ENCODE peak calls at places on chromosome 14, in four cellular contexts. K is ovary, E is upper lobe of right lung, V is hepatocyte. F is an unnamed sample. For H3K36me3, the result is how much of the 10 kb centered on the place peaks cover.

GRCh38 chr14:91358654-91359210 is 58.9 kb downstream of the CCDC88C start:
- DNase-seq in K (no peak), E (no peak), V (no peak), F (no peak)

GRCh38 chr14:67440513-67440912 is 28.5 kb upstream of the PLEK2 start:
- DNase-seq in K (no peak), E (no peak), V (peak), F (no peak)

GRCh38 chr14:22650960-22651521 is 6.9 kb upstream of the OR6J1 start:
- DNase-seq in K (no peak), E (no peak), V (no peak), F (no peak)

GRCh38 chr14:85529803-85530574 is at the start of gene FLRT2:
- DNase-seq in K (peak), E (peak), V (peak), F (no peak)

GRCh38 chr14:61516125-61516740 is 179.1 kb upstream of the HIF1A start:
- DNase-seq in K (no peak), E (no peak), V (no peak), F (no peak)

GRCh38 chr14:61607570-61608244 is 87.6 kb upstream of the HIF1A start:
- DNase-seq in K (no peak), E (no peak), V (no peak), F (no peak)

GRCh38 chr14:67556671-67557070 is 23.6 kb downstream of the PLEKHH1 start:
- DNase-seq in K (no peak), E (no peak), V (no peak), F (no peak)

GRCh38 chr14:58356268-58356667 is 39.5 kb upstream of the TOMM20L start:
- DNase-seq in K (no peak), E (no peak), V (no peak), F (no peak)

GRCh38 chr14:31297701-31298344 is 90.2 kb upstream of the HECTD1 start:
- DNase-seq in K (no peak), E (no peak), V (no peak), F (no peak)

GRCh38 chr14:34069854-34070582 is 119.1 kb upstream of the EGLN3 start:
- DNase-seq in K (no peak), E (no peak), V (no peak), F (no peak)

GRCh38 chr14:73344304-73344703 is 107.0 kb downstream of the PAPLN start:
- DNase-seq in K (no peak), E (no peak), V (no peak), F (no peak)

GRCh38 chr14:61737913-61738312 is 24.3 kb upstream of the SNAPC1 start:
- DNase-seq in K (no peak), E (no peak), V (no peak), F (no peak)

GRCh38 chr14:63493246-63493645 is 49.9 kb downstream of the PPP2R5E start:
- DNase-seq in K (no peak), E (no peak), V (peak), F (no peak)

GRCh38 chr14:52692248-52692962 is 3.0 kb downstream of the ERO1A start:
- DNase-seq in K (no peak), E (no peak), V (no peak), F (no peak)

GRCh38 chr14:52780893-52781292 is 10.5 kb downstream of the GNPNAT1 start:
- DNase-seq in K (no peak), E (no peak), V (no peak), F (no peak)

GRCh38 chr14:84421611-84422010 is 1108.3 kb upstream of the FLRT2 start:
- DNase-seq in K (no peak), E (no peak), V (no peak), F (no peak)

GRCh38 chr14:59772252-59772651 is 98.3 kb downstream of the RTN1 start:
- DNase-seq in K (no peak), E (no peak), V (no peak), F (no peak)

GRCh38 chr14:59707778-59708635 is 131.4 kb upstream of the CCDC175 start:
- DNase-seq in K (no peak), E (no peak), V (no peak), F (no peak)

GRCh38 chr14:23373041-23373440 is 432 bp downstream of the IL25 start:
- DNase-seq in K (no peak), E (no peak), V (no peak), F (no peak)

GRCh38 chr14:63891148-63891964 is 38.6 kb downstream of the SYNE2 start:
- DNase-seq in K (no peak), E (no peak), V (no peak), F (no peak)

GRCh38 chr14:56170028-56170427 is 51.8 kb downstream of the PELI2 start:
- DNase-seq in K (no peak), E (no peak), V (no peak), F (no peak)

GRCh38 chr14:20612403-20612802 is 21.2 kb upstream of the RNASE12 start:
- DNase-seq in K (no peak), E (no peak), V (no peak), F (no peak)

GRCh38 chr14:29810657-29811056 is 117.0 kb downstream of the PRKD1 start:
- DNase-seq in K (no peak), E (no peak), V (no peak), F (peak)

GRCh38 chr14:76497550-76498484 is 121.9 kb downstream of the ESRRB start:
- DNase-seq in K (no peak), E (peak), V (no peak), F (no peak)

GRCh38 chr14:24595046-24595808 is 14.3 kb downstream of the GZMH start:
- DNase-seq in K (no peak), E (no peak), V (no peak), F (no peak)

GRCh38 chr14:35818346-35819115 is 7.6 kb upstream of the BRMS1L start:
- DNase-seq in K (no peak), E (no peak), V (peak), F (no peak)

GRCh38 chr14:97039717-97040363 is 242.7 kb downstream of the VRK1 start:
- DNase-seq in K (no peak), E (no peak), V (no peak), F (no peak)

GRCh38 chr14:57495409-57495808 is 1.8 kb upstream of the CCDC198 start:
- DNase-seq in K (no peak), E (no peak), V (no peak), F (no peak)

DNA sequence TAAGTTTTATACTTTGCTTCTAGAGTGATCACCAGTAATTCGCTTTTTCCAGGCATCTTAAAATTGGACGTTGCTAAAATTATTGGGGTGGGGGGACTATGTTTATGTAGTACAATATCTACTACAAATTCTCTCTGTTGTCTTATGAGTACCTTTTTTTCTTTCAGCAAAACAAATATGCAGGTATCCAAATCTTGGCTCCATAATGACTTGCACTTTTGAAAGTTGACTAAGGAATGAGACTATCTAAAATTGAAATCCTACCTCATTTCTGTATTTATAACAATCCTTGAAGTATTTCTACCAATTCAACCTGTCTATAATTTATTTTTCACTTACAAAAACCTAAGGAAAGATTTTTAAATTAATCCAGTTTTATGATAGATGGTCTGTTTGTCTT is 2.4 kb downstream of the DYNC1H1 start:
- DNase-seq in K (no peak), E (no peak), V (no peak), F (no peak)
- H3K4me3 ChIP-seq in K (no peak), E (no peak), V (no peak), F (peak)

GRCh38 chr14:106489112-106489881 is 962.9 kb downstream of the TMEM121 start:
- DNase-seq in K (no peak), E (no peak), V (no peak), F (no peak)

GRCh38 chr14:106488293-106488692 is 961.9 kb downstream of the TMEM121 start:
- DNase-seq in K (no peak), E (no peak), V (no peak), F (no peak)

GRCh38 chr14:106493962-106494823 is 967.8 kb downstream of the TMEM121 start:
- DNase-seq in K (no peak), E (no peak), V (no peak), F (no peak)

GRCh38 chr14:106490442-106490841 is 964.1 kb downstream of the TMEM121 start:
- DNase-seq in K (no peak), E (no peak), V (no peak), F (no peak)

GRCh38 chr14:106491851-106492250 is 965.5 kb downstream of the TMEM121 start:
- DNase-seq in K (no peak), E (no peak), V (no peak), F (no peak)
- H3K27ac ChIP-seq in K (no peak), E (no peak), V (no peak), F (no peak)

GRCh38 chr14:105211086-105211757 is 30.1 kb upstream of the NUDT14 start:
- DNase-seq in K (no peak), E (no peak), V (no peak), F (no peak)

GRCh38 chr14:105209646-105210045 is 28.5 kb upstream of the NUDT14 start:
- DNase-seq in K (no peak), E (no peak), V (no peak), F (no peak)

GRCh38 chr14:105211758-105212089 is 30.6 kb upstream of the NUDT14 start:
- DNase-seq in K (no peak), E (no peak), V (no peak), F (no peak)

GRCh38 chr14:105209091-105209490 is 28.0 kb upstream of the NUDT14 start:
- DNase-seq in K (no peak), E (no peak), V (no peak), F (no peak)

DNA sequence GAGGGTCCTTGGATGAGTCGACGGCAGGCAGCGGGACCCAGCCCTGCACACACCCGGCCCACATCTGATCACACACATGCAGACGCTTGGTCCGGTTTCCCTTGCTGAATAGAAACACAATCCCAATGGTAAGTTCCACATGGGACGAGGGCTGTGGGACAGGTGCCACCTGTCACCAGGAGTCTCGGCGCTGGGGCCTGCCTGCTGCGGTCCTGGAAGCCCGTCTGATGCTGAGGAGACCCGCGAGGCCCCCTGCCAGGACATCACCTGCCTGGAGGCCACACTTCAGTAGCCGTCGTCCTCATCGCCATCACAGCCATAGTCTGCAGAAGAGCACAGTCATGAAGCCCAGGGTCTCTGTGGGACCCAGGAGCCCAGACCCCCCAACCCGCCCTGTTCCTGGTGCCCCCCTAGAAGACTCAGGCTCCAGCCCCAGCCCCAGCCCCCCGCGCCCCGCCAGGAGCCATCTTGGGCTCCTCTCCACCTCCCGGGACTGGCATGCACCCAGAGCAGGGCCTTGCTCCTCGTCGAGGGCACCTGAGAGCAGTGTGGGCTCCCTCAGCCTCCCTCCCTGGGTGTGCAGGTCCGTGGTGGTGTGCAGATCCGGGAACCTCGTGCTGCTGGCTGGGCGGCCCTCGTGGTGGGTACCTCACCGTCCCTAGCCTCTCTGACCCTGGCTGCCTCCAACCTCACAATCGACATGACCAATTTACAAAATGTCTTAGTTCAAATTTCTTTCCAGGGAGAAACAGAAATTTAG is 29.3 kb upstream of the NUDT14 start:
- DNase-seq in K (no peak), E (no peak), V (no peak), F (no peak)
- H3K36me3 ChIP-seq in K (under half), E (under half), V (under half), F (under half)

GRCh38 chr14:74952697-74953484 is 2.5 kb downstream of the PGF start:
- DNase-seq in K (no peak), E (no peak), V (peak), F (no peak)

GRCh38 chr14:74954947-74955228 is 509 bp downstream of the PGF start:
- DNase-seq in K (no peak), E (no peak), V (no peak), F (no peak)

GRCh38 chr14:74953686-74954085 is 1.7 kb downstream of the PGF start:
- DNase-seq in K (no peak), E (no peak), V (no peak), F (no peak)

GRCh38 chr14:74955229-74955999 is at the start of gene PGF:
- DNase-seq in K (peak), E (peak), V (peak), F (no peak)

DNA sequence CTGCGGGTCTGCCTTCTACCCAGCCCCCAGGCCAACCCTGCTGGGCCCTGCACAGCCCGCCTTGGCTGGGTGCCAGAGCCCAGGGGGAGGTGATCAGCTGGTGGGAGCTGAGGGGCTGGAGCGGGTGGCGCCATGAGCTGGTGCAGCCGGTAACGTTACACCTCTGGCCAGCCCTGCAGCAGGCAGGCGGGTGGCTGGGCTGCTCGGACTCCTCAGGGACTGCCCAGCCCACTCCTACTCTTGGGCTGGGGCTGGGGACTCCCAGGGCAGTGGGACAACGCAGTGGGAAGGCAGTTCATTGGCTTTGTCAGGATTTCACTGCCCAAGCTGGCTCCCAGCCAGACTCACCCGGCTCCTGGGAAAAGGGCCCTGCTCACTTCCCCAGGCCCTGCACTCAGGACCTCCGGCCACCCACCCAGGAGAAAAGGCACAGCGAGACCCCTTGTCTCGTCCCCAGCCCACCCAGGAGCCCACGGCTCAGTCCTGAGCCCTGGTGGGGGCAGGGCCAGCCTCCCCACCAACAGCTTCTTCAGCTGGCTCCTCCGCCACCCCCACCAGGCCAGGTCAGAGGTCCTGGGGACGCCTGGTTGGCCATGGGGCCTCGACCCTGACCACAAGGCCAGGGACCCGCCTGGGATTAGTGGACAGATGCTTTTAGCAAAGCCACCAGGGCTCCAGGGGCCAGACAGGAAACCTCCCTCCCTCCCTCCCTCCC is 1.0 kb downstream of the PGF start:
- DNase-seq in K (no peak), E (no peak), V (peak), F (no peak)
- H3K4me3 ChIP-seq in K (peak), E (peak), V (peak), F (peak)

GRCh38 chr14:100211366-100211765 is 27.6 kb upstream of the YY1 start:
- DNase-seq in K (no peak), E (no peak), V (no peak), F (no peak)

GRCh38 chr14:100211893-100212292 is 27.1 kb upstream of the YY1 start:
- DNase-seq in K (no peak), E (no peak), V (no peak), F (no peak)

GRCh38 chr14:100213956-100214767 is 24.8 kb upstream of the YY1 start:
- DNase-seq in K (peak), E (peak), V (peak), F (no peak)

GRCh38 chr14:100213587-100213955 is 25.4 kb upstream of the YY1 start:
- DNase-seq in K (no peak), E (no peak), V (no peak), F (no peak)

DNA sequence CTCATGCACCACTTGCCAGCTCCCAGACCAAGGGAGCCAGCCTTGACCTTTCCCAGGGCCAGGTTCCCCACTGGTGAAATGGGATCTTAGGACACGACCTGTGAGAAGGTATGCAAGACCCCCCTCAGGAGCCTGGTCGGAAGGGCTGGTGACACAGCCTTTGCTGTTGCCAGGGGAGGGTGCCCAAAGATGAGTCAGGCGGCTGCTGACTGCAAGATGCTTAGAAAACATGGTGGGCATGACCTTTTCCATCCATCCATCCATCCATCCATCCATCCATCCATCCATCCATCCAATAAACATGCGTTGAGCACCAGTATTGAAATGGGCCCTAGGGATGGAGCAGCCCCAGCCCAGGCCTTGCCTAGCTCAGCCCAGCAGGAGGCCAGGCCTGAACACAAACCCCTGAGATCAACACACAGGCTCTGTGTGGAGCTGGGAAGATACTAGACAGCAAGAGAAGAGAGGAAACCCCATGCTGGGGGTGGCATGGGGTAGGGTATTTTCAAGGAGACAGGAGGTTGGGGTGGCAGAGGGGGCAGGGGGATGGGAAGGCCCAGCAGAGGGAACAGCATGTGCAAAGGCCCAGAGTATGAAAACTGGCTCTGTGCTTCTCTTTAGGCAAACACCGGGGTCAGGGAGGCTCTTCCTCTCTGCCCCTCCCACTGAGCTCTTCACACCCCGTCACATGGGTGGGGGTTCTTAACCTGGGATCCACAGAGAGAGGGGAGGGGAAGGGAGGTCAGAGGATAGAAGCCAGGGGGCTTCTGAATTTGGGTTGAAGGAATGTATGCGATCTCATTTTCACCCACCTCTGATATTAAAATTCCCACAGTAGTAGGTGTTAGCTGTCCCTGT is 26.2 kb upstream of the YY1 start:
- DNase-seq in K (no peak), E (no peak), V (no peak), F (no peak)
- H3K27ac ChIP-seq in K (no peak), E (no peak), V (peak), F (peak)

GRCh38 chr14:75088153-75088552 is 18.7 kb downstream of the ZC2HC1C start:
- DNase-seq in K (no peak), E (no peak), V (no peak), F (no peak)

GRCh38 chr14:75083271-75083670 is 13.8 kb downstream of the ZC2HC1C start:
- DNase-seq in K (no peak), E (no peak), V (no peak), F (no peak)

GRCh38 chr14:75088566-75089373 is 19.3 kb downstream of the ZC2HC1C start:
- DNase-seq in K (peak), E (no peak), V (peak), F (peak)

GRCh38 chr14:75081835-75082234 is 12.4 kb downstream of the ZC2HC1C start:
- DNase-seq in K (no peak), E (no peak), V (no peak), F (no peak)

DNA sequence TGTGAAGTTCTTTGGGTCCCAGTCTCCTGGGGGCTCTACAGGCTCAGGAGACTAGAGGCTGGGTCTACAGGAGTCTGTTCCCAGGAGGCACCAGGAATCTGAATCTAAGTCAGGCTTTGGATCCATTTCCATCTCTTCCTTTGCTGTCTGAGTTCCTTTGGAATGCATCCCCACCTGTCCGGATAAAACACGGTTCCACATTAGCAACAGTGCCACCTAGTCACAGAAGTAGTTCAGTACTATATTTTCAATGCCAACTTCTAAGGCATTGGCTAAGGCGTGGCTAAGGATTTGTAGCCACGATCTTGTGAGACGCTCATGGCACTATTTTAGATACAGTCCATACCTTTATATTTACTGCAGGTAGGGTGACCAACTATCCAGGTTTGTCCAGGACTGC is 15.1 kb downstream of the ZC2HC1C start:
- DNase-seq in K (no peak), E (no peak), V (peak), F (no peak)
- H3K36me3 ChIP-seq in K (under half), E (half or more), V (under half), F (under half)

F was measured in SK-N-MC.